ENCODE peak calls at places on chromosomes 3 and 15, in seven cellular contexts. Z is adrenal gland, Y is choroid plexus epithelial cell, J is HL-60, L is GM13977, F is Peyer's patch, S is NB4. I is an unnamed sample.

GRCh38 chr3:37898424-37898823 is 36.7 kb downstream of the CTDSPL start:
- DNase-seq in Z (no peak), Y (no peak), J (no peak), L (no peak), F (no peak), S (no peak), I (no peak)

GRCh38 chr3:40308725-40309438 is 625 bp upstream of the EIF1B start:
- DNase-seq in Z (no peak), Y (no peak), J (no peak), L (peak), F (no peak), S (no peak), I (peak)

GRCh38 chr3:34449305-34449704 is 650.9 kb downstream of the PDCD6IP start:
- DNase-seq in Z (no peak), Y (no peak), J (no peak), L (no peak), F (no peak), S (no peak), I (no peak)

GRCh38 chr3:138646008-138646407 is 37.4 kb downstream of the FAIM start:
- DNase-seq in Z (no peak), Y (no peak), J (no peak), L (no peak), F (no peak), S (no peak), I (no peak)

GRCh38 chr3:33547101-33547500 is 106.9 kb upstream of the UBP1 start:
- DNase-seq in Z (no peak), Y (no peak), J (no peak), L (no peak), F (no peak), S (no peak), I (no peak)

GRCh38 chr3:7288133-7288532 is 427.2 kb downstream of the GRM7 start:
- DNase-seq in Z (no peak), Y (no peak), J (no peak), L (no peak), F (no peak), S (no peak), I (no peak)

GRCh38 chr15:73724211-73724610 is 28.9 kb downstream of the INSYN1 start:
- DNase-seq in Z (no peak), Y (no peak), J (no peak), L (no peak), F (no peak), S (no peak), I (no peak)

GRCh38 chr15:93088981-93089854 is at the start of gene RGMA:
- DNase-seq in Z (no peak), Y (no peak), J (no peak), L (peak), F (no peak), S (no peak), I (no peak)

GRCh38 chr3:9600597-9600996 is 47.0 kb upstream of the LHFPL4 start:
- DNase-seq in Z (peak), Y (no peak), J (no peak), L (no peak), F (peak), S (no peak), I (peak)

GRCh38 chr3:146142757-146143156 is 18.2 kb downstream of the PLOD2 start:
- DNase-seq in Z (no peak), Y (peak), J (no peak), L (no peak), F (no peak), S (no peak), I (no peak)

GRCh38 chr3:127676921-127677351 is 4.2 kb downstream of the ABTB1 start:
- DNase-seq in Z (peak), Y (no peak), J (no peak), L (no peak), F (peak), S (no peak), I (no peak)

GRCh38 chr3:161413127-161413854 is 42.0 kb upstream of the SPTSSB start:
- DNase-seq in Z (peak), Y (peak), J (no peak), L (no peak), F (no peak), S (no peak), I (no peak)

GRCh38 chr15:80596521-80596976 is 98.6 kb upstream of the ABHD17C start:
- DNase-seq in Z (no peak), Y (no peak), J (no peak), L (no peak), F (no peak), S (no peak), I (no peak)

GRCh38 chr3:124483915-124484470 is 246.3 kb upstream of the UMPS start:
- DNase-seq in Z (no peak), Y (peak), J (no peak), L (no peak), F (no peak), S (no peak), I (no peak)

GRCh38 chr3:34676431-34676830 is 878.0 kb downstream of the PDCD6IP start:
- DNase-seq in Z (no peak), Y (peak), J (no peak), L (no peak), F (no peak), S (no peak), I (no peak)

GRCh38 chr3:194871143-194871863 is 185.6 kb downstream of the FAM43A start:
- DNase-seq in Z (peak), Y (peak), J (no peak), L (peak), F (peak), S (peak), I (peak)

GRCh38 chr3:130820976-130821375 is 72.9 kb upstream of the ATP2C1 start:
- DNase-seq in Z (peak), Y (peak), J (peak), L (no peak), F (no peak), S (peak), I (no peak)

GRCh38 chr3:185207931-185208746 is 45.7 kb downstream of the EHHADH start:
- DNase-seq in Z (no peak), Y (no peak), J (no peak), L (peak), F (no peak), S (no peak), I (peak)

GRCh38 chr3:18660059-18660458 is 234.9 kb upstream of the SATB1 start:
- DNase-seq in Z (no peak), Y (no peak), J (no peak), L (no peak), F (no peak), S (no peak), I (no peak)

GRCh38 chr15:94674251-94674650 is 442.9 kb downstream of the MCTP2 start:
- DNase-seq in Z (no peak), Y (no peak), J (no peak), L (no peak), F (no peak), S (no peak), I (no peak)

GRCh38 chr3:119324899-119325298 is 30.7 kb downstream of the ARHGAP31 start:
- DNase-seq in Z (no peak), Y (no peak), J (no peak), L (peak), F (no peak), S (no peak), I (no peak)

GRCh38 chr3:46463120-46463867 is 1.4 kb downstream of the LTF start:
- DNase-seq in Z (no peak), Y (no peak), J (no peak), L (no peak), F (no peak), S (no peak), I (no peak)

GRCh38 chr3:32335365-32336122 is 56.1 kb upstream of the CMTM7 start:
- DNase-seq in Z (no peak), Y (no peak), J (no peak), L (no peak), F (no peak), S (no peak), I (no peak)

GRCh38 chr3:46692566-46692983 is 904 bp downstream of the ALS2CL start:
- DNase-seq in Z (peak), Y (no peak), J (no peak), L (no peak), F (peak), S (no peak), I (no peak)

GRCh38 chr3:138862924-138863775 is 28.4 kb upstream of the PIK3CB start:
- DNase-seq in Z (peak), Y (peak), J (no peak), L (no peak), F (peak), S (peak), I (no peak)

GRCh38 chr15:78360426-78360825 is 20.3 kb downstream of the CRABP1 start:
- DNase-seq in Z (no peak), Y (no peak), J (no peak), L (no peak), F (no peak), S (no peak), I (no peak)

GRCh38 chr15:76366714-76367113 is 30.1 kb downstream of the ISL2 start:
- DNase-seq in Z (no peak), Y (no peak), J (no peak), L (no peak), F (peak), S (no peak), I (no peak)

GRCh38 chr3:156586905-156587766 is 32.2 kb upstream of the SSR3 start:
- DNase-seq in Z (no peak), Y (no peak), J (no peak), L (no peak), F (no peak), S (peak), I (peak)

GRCh38 chr15:101114146-101114545 is 137.7 kb downstream of the CHSY1 start:
- DNase-seq in Z (no peak), Y (no peak), J (no peak), L (no peak), F (no peak), S (no peak), I (no peak)

GRCh38 chr3:13214847-13215472 is 141.7 kb upstream of the IQSEC1 start:
- DNase-seq in Z (no peak), Y (no peak), J (no peak), L (no peak), F (no peak), S (no peak), I (no peak)

GRCh38 chr3:185215873-185216586 is 37.8 kb downstream of the EHHADH start:
- DNase-seq in Z (no peak), Y (peak), J (no peak), L (peak), F (no peak), S (peak), I (peak)

GRCh38 chr3:65202395-65202794 is 514.6 kb upstream of the ADAMTS9 start:
- DNase-seq in Z (no peak), Y (no peak), J (no peak), L (no peak), F (no peak), S (no peak), I (no peak)

GRCh38 chr3:48430359-48431101 is 644 bp upstream of the PLXNB1 start:
- DNase-seq in Z (no peak), Y (no peak), J (no peak), L (no peak), F (peak), S (no peak), I (no peak)

GRCh38 chr3:118806423-118806822 is 228.2 kb downstream of the IGSF11 start:
- DNase-seq in Z (no peak), Y (no peak), J (no peak), L (no peak), F (no peak), S (no peak), I (no peak)

GRCh38 chr3:159937561-159937960 is 51.1 kb upstream of the IL12A start:
- DNase-seq in Z (no peak), Y (no peak), J (no peak), L (no peak), F (no peak), S (no peak), I (no peak)

GRCh38 chr15:94080416-94080815 is 150.9 kb upstream of the MCTP2 start:
- DNase-seq in Z (no peak), Y (peak), J (no peak), L (no peak), F (no peak), S (peak), I (peak)

GRCh38 chr15:82894971-82895520 is 57.5 kb downstream of the HOMER2 start:
- DNase-seq in Z (no peak), Y (no peak), J (no peak), L (no peak), F (no peak), S (no peak), I (no peak)

GRCh38 chr15:82890338-82891024 is 62.0 kb downstream of the HOMER2 start:
- DNase-seq in Z (peak), Y (peak), J (no peak), L (no peak), F (no peak), S (no peak), I (no peak)

GRCh38 chr15:82891025-82891390 is 61.5 kb downstream of the HOMER2 start:
- DNase-seq in Z (no peak), Y (no peak), J (no peak), L (no peak), F (no peak), S (no peak), I (no peak)

GRCh38 chr15:82895983-82896382 is 56.5 kb downstream of the HOMER2 start:
- DNase-seq in Z (no peak), Y (no peak), J (no peak), L (no peak), F (no peak), S (no peak), I (no peak)

GRCh38 chr15:82892541-82892940 is 60.0 kb downstream of the HOMER2 start:
- DNase-seq in Z (no peak), Y (no peak), J (no peak), L (no peak), F (no peak), S (no peak), I (no peak)
- TF ChIP-seq CTCF in Z (no peak), Y (no peak), J (no peak), L (no peak), F (no peak), S (no peak), I (no peak)

GRCh38 chr15:59590027-59590426 is 21.6 kb upstream of the GCNT3 start:
- DNase-seq in Z (no peak), Y (no peak), J (no peak), L (peak), F (no peak), S (no peak), I (peak)
- TF ChIP-seq CTCF in Z (no peak), Y (no peak), J (no peak), L (no peak), F (no peak), S (no peak), I (no peak)

GRCh38 chr15:40080104-40080503 is 28.6 kb downstream of the BMF start:
- DNase-seq in Z (no peak), Y (no peak), J (no peak), L (no peak), F (no peak), S (no peak), I (no peak)
- TF ChIP-seq CTCF in Z (no peak), Y (no peak), J (no peak), L (no peak), F (no peak), S (no peak), I (no peak)

GRCh38 chr3:196326936-196327335 is 8.9 kb upstream of the DYNLT2B start:
- DNase-seq in Z (no peak), Y (no peak), J (no peak), L (no peak), F (no peak), S (no peak), I (no peak)

GRCh38 chr3:196321162-196321561 is 3.1 kb upstream of the DYNLT2B start:
- DNase-seq in Z (no peak), Y (no peak), J (peak), L (no peak), F (no peak), S (peak), I (no peak)

GRCh38 chr3:196323016-196323415 is 5.0 kb upstream of the DYNLT2B start:
- DNase-seq in Z (no peak), Y (no peak), J (no peak), L (no peak), F (no peak), S (peak), I (no peak)

GRCh38 chr3:196320110-196320509 is 2.1 kb upstream of the DYNLT2B start:
- DNase-seq in Z (no peak), Y (no peak), J (no peak), L (no peak), F (no peak), S (no peak), I (no peak)

DNA sequence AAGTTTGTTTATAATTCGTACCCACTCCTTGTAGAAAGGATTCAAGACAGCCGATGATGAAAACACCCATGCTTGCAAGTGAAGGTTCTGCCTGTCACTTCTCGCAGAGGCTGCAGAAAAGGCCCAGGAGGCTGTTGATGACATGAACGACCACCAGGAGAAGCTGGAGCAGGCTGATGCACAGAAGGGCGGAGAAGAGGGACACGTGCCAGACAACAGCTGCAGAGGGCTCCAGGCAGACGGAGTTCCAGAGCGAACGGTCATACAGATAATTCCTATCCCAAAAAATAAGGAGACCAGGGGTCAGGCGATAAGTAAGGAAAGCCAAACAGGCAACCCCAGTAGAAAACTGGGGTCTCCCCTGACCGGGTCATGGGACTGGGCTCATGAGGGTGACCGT is 5.7 kb upstream of the DYNLT2B start:
- DNase-seq in Z (no peak), Y (peak), J (no peak), L (no peak), F (no peak), S (peak), I (no peak)
- TF ChIP-seq CTCF in Z (no peak), Y (peak), J (no peak), L (no peak), F (no peak), S (peak), I (no peak)

GRCh38 chr3:190339130-190339529 is 16.9 kb upstream of the CLDN1 start:
- DNase-seq in Z (no peak), Y (peak), J (no peak), L (peak), F (no peak), S (peak), I (peak)
- TF ChIP-seq CTCF in Z (no peak), Y (peak), J (no peak), L (peak), F (no peak), S (no peak), I (no peak)

DNA sequence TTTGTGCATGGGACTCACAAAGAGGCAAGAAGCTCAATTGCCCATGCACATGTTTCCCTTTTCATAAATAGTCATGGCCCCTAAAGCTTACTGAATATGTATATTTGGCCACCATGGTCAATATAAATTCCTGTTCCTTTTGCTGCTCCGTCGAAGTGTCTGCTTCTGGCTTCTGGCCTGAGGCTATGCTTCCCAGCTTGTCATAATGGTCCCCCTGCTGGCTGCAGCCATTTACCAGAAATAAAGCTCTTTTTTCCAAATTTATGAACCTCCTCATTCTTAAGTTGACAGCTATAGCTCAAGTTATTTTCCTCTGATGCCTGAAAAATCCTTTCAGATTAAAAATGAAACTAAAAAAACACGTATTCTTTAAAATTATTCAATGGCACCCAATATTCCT is 602.1 kb downstream of the VGLL3 start:
- DNase-seq in Z (no peak), Y (no peak), J (no peak), L (no peak), F (no peak), S (peak), I (no peak)
- TF ChIP-seq CTCF in Z (no peak), Y (no peak), J (no peak), L (no peak), F (no peak), S (no peak), I (no peak)

GRCh38 chr3:10936686-10937085 is 55.9 kb upstream of the SLC6A1 start:
- DNase-seq in Z (no peak), Y (no peak), J (no peak), L (no peak), F (peak), S (no peak), I (no peak)

GRCh38 chr3:10935846-10936631 is 56.5 kb upstream of the SLC6A1 start:
- DNase-seq in Z (no peak), Y (no peak), J (no peak), L (no peak), F (peak), S (no peak), I (no peak)

GRCh38 chr3:10933958-10934481 is 58.5 kb upstream of the SLC6A1 start:
- DNase-seq in Z (no peak), Y (peak), J (no peak), L (no peak), F (peak), S (no peak), I (no peak)

GRCh38 chr3:10933470-10933957 is 59.0 kb upstream of the SLC6A1 start:
- DNase-seq in Z (no peak), Y (no peak), J (no peak), L (no peak), F (peak), S (no peak), I (no peak)

DNA sequence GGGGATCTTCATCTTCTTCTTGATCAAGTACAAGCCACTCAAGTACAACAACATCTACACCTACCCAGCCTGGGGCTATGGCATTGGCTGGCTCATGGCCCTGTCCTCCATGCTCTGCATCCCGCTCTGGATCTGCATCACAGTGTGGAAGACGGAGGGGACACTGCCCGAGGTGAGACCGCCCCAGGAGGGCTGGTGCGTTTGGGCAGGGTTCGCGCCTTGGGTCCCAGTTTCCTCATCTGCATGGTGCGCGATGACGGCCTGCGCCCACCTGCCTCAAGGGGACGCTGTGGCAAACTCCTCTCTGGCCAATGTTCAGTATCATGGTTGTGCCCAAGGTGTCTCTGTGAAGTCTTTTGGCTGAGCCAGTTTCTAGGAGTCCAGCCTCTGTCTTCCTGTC is 57.5 kb upstream of the SLC6A1 start:
- DNase-seq in Z (no peak), Y (no peak), J (no peak), L (no peak), F (peak), S (no peak), I (no peak)
- TF ChIP-seq CTCF in Z (no peak), Y (no peak), J (no peak), L (no peak), F (no peak), S (no peak), I (no peak)

GRCh38 chr15:61828008-61828407 is 232.2 kb downstream of the VPS13C start:
- DNase-seq in Z (no peak), Y (no peak), J (no peak), L (no peak), F (no peak), S (no peak), I (no peak)
- TF ChIP-seq CTCF in Z (no peak), Y (peak), J (no peak), L (no peak), F (no peak), S (no peak), I (no peak)

GRCh38 chr3:110881069-110881468 is 190.5 kb upstream of the NECTIN3 start:
- DNase-seq in Z (peak), Y (peak), J (no peak), L (no peak), F (peak), S (peak), I (peak)
- TF ChIP-seq CTCF in Z (no peak), Y (peak), J (no peak), L (peak), F (no peak), S (peak), I (peak)